ENCODE peak calls at places on chromosome 16, in five cellular contexts. A is kidney glomerular epithelial cell, N is HFF-Myc, W is NCI-H2081, J is ACHN. P is an unnamed sample.

GRCh38 chr16:69859105-69859969 is 91.8 kb upstream of the CLEC18A start:
- DNase-seq in A (peak; percentile 54), N (no peak), W (no peak), J (peak; percentile 75), P (no peak)

GRCh38 chr16:88705076-88705684 is 1.0 kb downstream of the RNF166 start:
- DNase-seq in W (no peak), A (peak; percentile 10), N (no peak), J (no peak), P (no peak)

GRCh38 chr16:4626396-4626795 is 1.8 kb downstream of the MGRN1 start:
- DNase-seq in J (no peak), N (no peak), W (no peak), A (no peak), P (no peak)

GRCh38 chr16:57304169-57305061 is 19.9 kb upstream of the PLLP start:
- DNase-seq in N (no peak), W (no peak), J (peak; percentile 93), A (peak; percentile 84), P (no peak)

GRCh38 chr16:12612598-12613101 is 191.0 kb downstream of the CPPED1 start:
- DNase-seq in A (peak; percentile 50), J (peak; percentile 75), N (no peak), W (no peak), P (no peak)

GRCh38 chr16:22631264-22631663 is 120.6 kb downstream of the NPIPB5 start:
- DNase-seq in A (no peak), J (no peak), N (no peak), W (no peak), P (no peak)

GRCh38 chr16:81265052-81265451 is 26.6 kb downstream of the BCO1 start:
- DNase-seq in A (no peak), N (no peak), W (no peak), J (no peak), P (no peak)

GRCh38 chr16:11240636-11241473 is 15.1 kb downstream of the SOCS1 start:
- DNase-seq in J (no peak), A (no peak), W (no peak), N (no peak), P (peak; percentile 22)

GRCh38 chr16:70590722-70591438 is 55.5 kb upstream of the IL34 start:
- DNase-seq in N (no peak), W (no peak), J (no peak), A (no peak), P (no peak)

GRCh38 chr16:29675811-29676643 is 3.0 kb upstream of the QPRT start:
- DNase-seq in A (no peak), N (no peak), W (no peak), J (peak; percentile 45), P (peak; percentile 10)

GRCh38 chr16:85532147-85532546 is 81.0 kb upstream of the GSE1 start:
- DNase-seq in W (no peak), J (no peak), N (no peak), A (no peak), P (no peak)

P was measured in NCI-H2029.